ENCODE peak calls at places on chromosomes 5 and 9, in four cellular contexts. One of them, this sample, is unnamed.

GRCh38 chr9:92270511-92270910 is 23.0 kb downstream of the IARS1 start:
- DNase-seq in ovary: no peak
- DNase-seq in psoas muscle: no peak
- DNase-seq in left ventricle myocardium inferior: no peak
- DNase-seq in this sample: no peak

GRCh38 chr5:147751156-147751830 is 31.2 kb downstream of the JAKMIP2 start:
- DNase-seq in psoas muscle: no peak
- DNase-seq in ovary: no peak
- DNase-seq in left ventricle myocardium inferior: no peak
- DNase-seq in this sample: no peak

GRCh38 chr5:9009931-9010652 is 535.8 kb downstream of the SEMA5A start:
- DNase-seq in ovary: no peak
- DNase-seq in left ventricle myocardium inferior: no peak
- DNase-seq in psoas muscle: no peak
- DNase-seq in this sample: no peak

GRCh38 chr9:114174876-114175771 is 19.8 kb downstream of the COL27A1 start:
- DNase-seq in psoas muscle: peak; percentile 78
- DNase-seq in left ventricle myocardium inferior: no peak
- DNase-seq in ovary: peak; percentile 52
- DNase-seq in this sample: no peak

GRCh38 chr9:6628714-6629113 is 16.8 kb downstream of the GLDC start:
- DNase-seq in left ventricle myocardium inferior: no peak
- DNase-seq in psoas muscle: no peak
- DNase-seq in ovary: no peak
- DNase-seq in this sample: no peak

GRCh38 chr5:32842798-32843531 is 131.8 kb downstream of the NPR3 start:
- DNase-seq in left ventricle myocardium inferior: no peak
- DNase-seq in psoas muscle: no peak
- DNase-seq in ovary: no peak
- DNase-seq in this sample: no peak

GRCh38 chr5:120083851-120084615 is 380.1 kb upstream of the PRR16 start:
- DNase-seq in psoas muscle: no peak
- DNase-seq in left ventricle myocardium inferior: no peak
- DNase-seq in ovary: no peak
- DNase-seq in this sample: no peak

GRCh38 chr9:95048225-95049087 is 269.1 kb downstream of the FANCC start:
- DNase-seq in ovary: peak; percentile 68
- DNase-seq in left ventricle myocardium inferior: peak; percentile 75
- DNase-seq in psoas muscle: peak; percentile 78
- DNase-seq in this sample: peak; percentile 60

GRCh38 chr5:78677777-78678668 is 29.5 kb upstream of the LHFPL2 start:
- DNase-seq in left ventricle myocardium inferior: peak; percentile 68
- DNase-seq in psoas muscle: peak; percentile 76
- DNase-seq in ovary: peak; percentile 73
- DNase-seq in this sample: peak; percentile 47

GRCh38 chr5:86763914-86764313 is 146.2 kb downstream of the COX7C start:
- DNase-seq in psoas muscle: no peak
- DNase-seq in ovary: no peak
- DNase-seq in left ventricle myocardium inferior: no peak
- DNase-seq in this sample: no peak

GRCh38 chr5:147558131-147558730 is 48.4 kb upstream of the DPYSL3 start:
- DNase-seq in left ventricle myocardium inferior: no peak
- DNase-seq in ovary: no peak
- DNase-seq in psoas muscle: no peak
- DNase-seq in this sample: no peak

GRCh38 chr9:4904322-4905134 is 80.5 kb upstream of the JAK2 start:
- DNase-seq in psoas muscle: no peak
- DNase-seq in left ventricle myocardium inferior: no peak
- DNase-seq in ovary: no peak
- DNase-seq in this sample: no peak

GRCh38 chr5:97142521-97143254 is at the start of gene LIX1:
- DNase-seq in ovary: no peak
- DNase-seq in left ventricle myocardium inferior: no peak
- DNase-seq in psoas muscle: no peak
- DNase-seq in this sample: peak; percentile 51

GRCh38 chr5:175686396-175686795 is 28.5 kb downstream of the HRH2 start:
- DNase-seq in ovary: no peak
- DNase-seq in psoas muscle: peak; percentile 8
- DNase-seq in left ventricle myocardium inferior: no peak
- DNase-seq in this sample: no peak

GRCh38 chr5:73786043-73786831 is 160.2 kb downstream of the ARHGEF28 start:
- DNase-seq in psoas muscle: no peak
- DNase-seq in left ventricle myocardium inferior: no peak
- DNase-seq in ovary: no peak
- DNase-seq in this sample: no peak

GRCh38 chr5:167950126-167950721 is 341.2 kb upstream of the WWC1 start:
- DNase-seq in psoas muscle: no peak
- DNase-seq in left ventricle myocardium inferior: no peak
- DNase-seq in ovary: no peak
- DNase-seq in this sample: peak; percentile 72

GRCh38 chr5:118981783-118982182 is 6.6 kb downstream of the DTWD2 start:
- DNase-seq in psoas muscle: no peak
- DNase-seq in left ventricle myocardium inferior: no peak
- DNase-seq in ovary: no peak
- DNase-seq in this sample: no peak

GRCh38 chr5:102718819-102719218 is 36.3 kb upstream of the PAM start:
- DNase-seq in left ventricle myocardium inferior: no peak
- DNase-seq in ovary: no peak
- DNase-seq in psoas muscle: no peak
- DNase-seq in this sample: no peak

GRCh38 chr9:89920901-89921300 is 316.1 kb downstream of the GADD45G start:
- DNase-seq in psoas muscle: no peak
- DNase-seq in ovary: no peak
- DNase-seq in left ventricle myocardium inferior: no peak
- DNase-seq in this sample: no peak

GRCh38 chr9:98502976-98503325 is 205.8 kb downstream of the GABBR2 start:
- DNase-seq in ovary: no peak
- DNase-seq in left ventricle myocardium inferior: peak; percentile 26
- DNase-seq in psoas muscle: no peak
- DNase-seq in this sample: peak; percentile 30

GRCh38 chr5:3186711-3187450 is 408.8 kb upstream of the IRX1 start:
- DNase-seq in psoas muscle: no peak
- DNase-seq in left ventricle myocardium inferior: no peak
- DNase-seq in ovary: no peak
- DNase-seq in this sample: no peak

GRCh38 chr9:125204477-125204876 is 4.1 kb downstream of the RABEPK start:
- DNase-seq in psoas muscle: no peak
- DNase-seq in ovary: no peak
- DNase-seq in left ventricle myocardium inferior: no peak
- DNase-seq in this sample: no peak

GRCh38 chr5:22070151-22070550 is 783.0 kb downstream of the CDH12 start:
- DNase-seq in left ventricle myocardium inferior: no peak
- DNase-seq in ovary: no peak
- DNase-seq in psoas muscle: no peak
- DNase-seq in this sample: no peak
- H3K36me3 ChIP-seq in left ventricle myocardium inferior: no peaks in the 10 kb centered on the region
- H3K36me3 ChIP-seq in ovary: no peaks in the 10 kb centered on the region
- H3K36me3 ChIP-seq in psoas muscle: no peaks in the 10 kb centered on the region
- H3K36me3 ChIP-seq in this sample: no peaks in the 10 kb centered on the region

DNA sequence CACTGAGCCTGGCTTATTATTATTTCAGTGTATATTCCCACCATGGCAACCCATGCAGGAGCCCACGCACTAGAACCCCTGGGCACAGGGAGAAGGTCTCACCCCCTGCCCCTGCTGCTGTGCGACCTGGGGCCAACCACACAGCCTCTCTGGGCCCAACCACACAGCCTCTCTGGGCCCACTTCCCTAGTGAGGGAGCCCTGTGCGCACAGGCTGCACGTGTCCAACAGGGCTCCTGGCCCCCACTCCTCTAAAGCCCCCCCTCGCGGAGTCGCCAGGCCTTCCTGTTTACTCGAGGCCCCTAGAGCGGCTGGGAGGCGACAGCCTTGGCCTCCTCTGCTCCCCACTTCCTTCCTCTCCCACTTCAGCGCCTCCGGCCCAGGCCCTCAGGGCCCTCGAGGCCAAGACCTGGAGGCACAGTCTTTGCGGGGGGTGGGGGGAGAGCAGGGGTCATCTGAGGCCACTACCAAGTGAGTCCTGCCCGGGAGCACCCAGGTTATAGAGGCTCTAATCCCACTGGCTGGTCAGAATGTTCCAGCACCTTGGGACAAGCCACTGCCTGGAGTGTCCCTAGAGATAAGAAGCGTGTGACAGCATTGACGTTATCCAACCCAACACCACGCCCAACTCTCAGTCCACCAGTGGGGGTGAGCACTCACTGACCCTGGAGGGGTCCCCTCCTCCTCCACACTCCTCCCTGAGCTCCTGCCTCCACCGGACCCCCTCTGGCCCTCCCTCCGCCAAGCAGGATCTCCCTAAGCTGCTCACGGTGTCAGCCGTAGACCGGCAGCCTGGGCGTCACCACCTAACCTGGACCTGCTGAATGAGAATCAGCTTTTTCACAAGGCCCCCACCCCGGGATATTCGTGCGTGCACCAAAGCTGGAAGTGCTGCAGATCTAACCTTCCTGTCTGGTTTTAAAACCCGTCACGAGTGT is 7.9 kb upstream of the ENG start:
- DNase-seq in psoas muscle: peak; percentile 89
- DNase-seq in left ventricle myocardium inferior: peak; percentile 86
- DNase-seq in ovary: peak; percentile 84
- DNase-seq in this sample: peak; percentile 86
- H3K4me1 ChIP-seq in psoas muscle: peaks cover 36% of the 10 kb centered on the region
- H3K4me1 ChIP-seq in left ventricle myocardium inferior: peaks cover 97% of the 10 kb centered on the region
- H3K4me1 ChIP-seq in ovary: peaks cover 40% of the 10 kb centered on the region
- H3K4me1 ChIP-seq in this sample: peaks cover 63% of the 10 kb centered on the region

DNA sequence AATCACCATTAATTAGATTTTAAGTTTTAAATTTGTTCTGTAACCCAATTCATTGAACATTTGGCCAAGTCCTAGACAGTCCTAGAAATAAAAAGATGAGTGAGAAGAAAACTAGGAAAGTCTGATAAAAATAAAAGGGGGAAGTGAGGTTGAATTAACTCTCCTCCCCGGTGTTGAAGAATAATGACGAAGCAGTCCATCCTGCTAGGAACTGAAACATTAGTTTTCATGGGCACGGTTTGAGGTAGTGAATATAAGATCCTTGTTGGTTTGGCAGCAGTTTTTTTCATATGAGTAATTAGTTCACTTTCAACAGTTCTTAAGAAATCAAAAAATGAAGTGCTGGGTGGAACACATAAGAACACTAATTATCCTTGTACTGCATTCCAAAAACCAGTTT is 103.1 kb downstream of the MTREX start:
- DNase-seq in left ventricle myocardium inferior: no peak
- DNase-seq in ovary: no peak
- DNase-seq in psoas muscle: no peak
- DNase-seq in this sample: no peak
- H3K36me3 ChIP-seq in left ventricle myocardium inferior: peaks cover 43% of the 10 kb centered on the region
- H3K36me3 ChIP-seq in ovary: no peaks in the 10 kb centered on the region
- H3K36me3 ChIP-seq in psoas muscle: no peaks in the 10 kb centered on the region
- H3K36me3 ChIP-seq in this sample: no peaks in the 10 kb centered on the region

GRCh38 chr5:173920024-173920753 is 32.0 kb downstream of the CPEB4 start:
- DNase-seq in ovary: no peak
- DNase-seq in left ventricle myocardium inferior: no peak
- DNase-seq in psoas muscle: no peak
- DNase-seq in this sample: no peak
- H3K4me1 ChIP-seq in ovary: peaks cover 14% of the 10 kb centered on the region
- H3K4me1 ChIP-seq in left ventricle myocardium inferior: peaks cover 99% of the 10 kb centered on the region
- H3K4me1 ChIP-seq in psoas muscle: peaks cover 86% of the 10 kb centered on the region
- H3K4me1 ChIP-seq in this sample: peaks cover 59% of the 10 kb centered on the region

GRCh38 chr5:172049226-172049796 is 42.9 kb upstream of the FBXW11 start:
- DNase-seq in psoas muscle: no peak
- DNase-seq in ovary: no peak
- DNase-seq in left ventricle myocardium inferior: no peak
- DNase-seq in this sample: no peak
- H3K36me3 ChIP-seq in psoas muscle: no peaks in the 10 kb centered on the region
- H3K36me3 ChIP-seq in ovary: no peaks in the 10 kb centered on the region
- H3K36me3 ChIP-seq in left ventricle myocardium inferior: peaks cover 46% of the 10 kb centered on the region
- H3K36me3 ChIP-seq in this sample: no peaks in the 10 kb centered on the region

GRCh38 chr9:131738838-131739191 is 1.1 kb downstream of the RAPGEF1 start:
- DNase-seq in psoas muscle: no peak
- DNase-seq in ovary: no peak
- DNase-seq in left ventricle myocardium inferior: no peak
- DNase-seq in this sample: no peak
- H3K4me1 ChIP-seq in psoas muscle: peaks cover 60% of the 10 kb centered on the region
- H3K4me1 ChIP-seq in ovary: peaks cover 6% of the 10 kb centered on the region
- H3K4me1 ChIP-seq in left ventricle myocardium inferior: peaks cover 66% of the 10 kb centered on the region
- H3K4me1 ChIP-seq in this sample: peaks cover 12% of the 10 kb centered on the region

DNA sequence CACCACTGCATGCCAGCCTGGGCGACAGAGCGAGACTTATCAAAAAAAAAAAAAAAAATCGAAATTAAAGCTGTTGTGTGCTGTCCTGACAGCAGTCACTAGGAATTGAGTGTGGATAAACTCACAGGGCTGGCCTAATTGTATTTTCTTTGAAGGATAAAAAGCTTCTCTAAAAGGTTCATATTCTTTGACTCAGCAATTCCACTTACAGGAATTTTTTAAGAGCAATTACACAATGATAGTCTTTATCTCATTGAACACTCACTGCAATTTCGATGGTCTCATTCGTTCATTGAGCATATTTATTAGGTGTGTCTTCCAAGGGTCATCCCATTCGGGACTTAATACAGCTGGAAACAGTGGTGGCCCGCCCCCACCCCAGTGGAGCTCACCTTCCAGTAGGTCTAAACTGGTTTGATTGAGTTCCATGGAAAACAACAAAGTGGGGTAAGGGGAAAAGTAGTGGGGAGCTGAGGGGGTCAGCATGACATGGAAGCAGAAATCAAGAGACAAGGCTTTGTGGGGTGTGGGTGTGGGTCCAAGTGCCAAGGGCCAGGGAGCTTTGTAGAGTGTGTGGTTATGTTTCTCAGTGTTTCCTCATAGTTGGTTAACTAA is 6.7 kb downstream of the CDK9 start:
- DNase-seq in left ventricle myocardium inferior: no peak
- DNase-seq in psoas muscle: no peak
- DNase-seq in ovary: peak; percentile 39
- DNase-seq in this sample: no peak
- H3K36me3 ChIP-seq in left ventricle myocardium inferior: peaks cover 52% of the 10 kb centered on the region
- H3K36me3 ChIP-seq in psoas muscle: peaks cover 7% of the 10 kb centered on the region
- H3K36me3 ChIP-seq in ovary: no peaks in the 10 kb centered on the region
- H3K36me3 ChIP-seq in this sample: no peaks in the 10 kb centered on the region

GRCh38 chr9:81625969-81626368 is 63.4 kb downstream of the TLE1 start:
- DNase-seq in ovary: no peak
- DNase-seq in psoas muscle: no peak
- DNase-seq in left ventricle myocardium inferior: no peak
- DNase-seq in this sample: no peak
- H3K4me1 ChIP-seq in ovary: peaks cover 2% of the 10 kb centered on the region
- H3K4me1 ChIP-seq in psoas muscle: peaks cover 2% of the 10 kb centered on the region
- H3K4me1 ChIP-seq in left ventricle myocardium inferior: peaks cover 16% of the 10 kb centered on the region
- H3K4me1 ChIP-seq in this sample: peaks cover 8% of the 10 kb centered on the region

GRCh38 chr9:33270146-33270545 is 5.3 kb downstream of the CHMP5 start:
- DNase-seq in left ventricle myocardium inferior: no peak
- DNase-seq in ovary: no peak
- DNase-seq in psoas muscle: no peak
- DNase-seq in this sample: no peak
- H3K36me3 ChIP-seq in left ventricle myocardium inferior: peaks cover 86% of the 10 kb centered on the region
- H3K36me3 ChIP-seq in ovary: no peaks in the 10 kb centered on the region
- H3K36me3 ChIP-seq in psoas muscle: peaks cover 7% of the 10 kb centered on the region
- H3K36me3 ChIP-seq in this sample: no peaks in the 10 kb centered on the region

DNA sequence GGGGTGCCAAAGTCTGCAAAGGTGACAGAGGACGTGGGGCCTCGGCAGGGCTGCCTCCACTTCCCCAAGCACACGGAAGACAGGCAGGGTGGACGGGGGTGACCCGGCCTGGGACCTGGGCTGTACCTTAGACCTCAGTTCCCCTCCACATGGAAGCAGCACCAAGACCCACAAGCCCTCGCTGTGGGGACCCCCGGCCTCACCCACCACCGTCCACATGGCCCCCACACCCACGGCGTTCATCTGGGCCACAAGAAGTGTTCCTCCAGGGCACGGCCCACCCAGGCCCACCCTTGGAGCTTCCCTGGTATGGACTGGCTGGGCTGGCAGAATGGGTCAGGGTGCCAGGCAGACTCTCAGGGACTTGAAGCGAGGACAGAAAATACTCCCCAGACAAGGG is 45.8 kb upstream of the NKD2 start:
- DNase-seq in ovary: no peak
- DNase-seq in left ventricle myocardium inferior: no peak
- DNase-seq in psoas muscle: no peak
- DNase-seq in this sample: no peak
- H3K4me1 ChIP-seq in ovary: peaks cover 12% of the 10 kb centered on the region
- H3K4me1 ChIP-seq in left ventricle myocardium inferior: peaks cover 22% of the 10 kb centered on the region
- H3K4me1 ChIP-seq in psoas muscle: no peaks in the 10 kb centered on the region
- H3K4me1 ChIP-seq in this sample: peaks cover 7% of the 10 kb centered on the region

This sample was measured in testis.